ENCODE peak calls at places on chromosomes 4 and X, in eight cellular contexts. One of them, this sample, is unnamed.

GRCh38 chr4:140888059-140888458 is 131.9 kb upstream of the TBC1D9 start:
- DNase-seq in Caco-2: no peak
- DNase-seq in K562: no peak
- DNase-seq in ascending aorta: no peak
- DNase-seq in psoas muscle: no peak
- DNase-seq in neural progenitor cell: no peak
- DNase-seq in right cardiac atrium: no peak
- DNase-seq in CD4-positive, CD25-positive, alpha-beta regulatory T cell: no peak
- DNase-seq in this sample: no peak

GRCh38 chr4:76504613-76505465 is 69.8 kb downstream of the SHROOM3 start:
- DNase-seq in Caco-2: no peak
- DNase-seq in K562: peak; percentile 16
- DNase-seq in ascending aorta: no peak
- DNase-seq in psoas muscle: no peak
- DNase-seq in neural progenitor cell: peak; percentile 53
- DNase-seq in right cardiac atrium: no peak
- DNase-seq in CD4-positive, CD25-positive, alpha-beta regulatory T cell: peak; percentile 20
- DNase-seq in this sample: peak; percentile 23

GRCh38 chr4:105147226-105148151 is 813 bp downstream of the TET2 start:
- DNase-seq in Caco-2: no peak
- DNase-seq in K562: peak; percentile 26
- DNase-seq in ascending aorta: no peak
- DNase-seq in psoas muscle: no peak
- DNase-seq in neural progenitor cell: peak; percentile 58
- DNase-seq in right cardiac atrium: no peak
- DNase-seq in CD4-positive, CD25-positive, alpha-beta regulatory T cell: peak; percentile 37
- DNase-seq in this sample: peak; percentile 43

GRCh38 chr4:147638942-147639341 is 21.7 kb downstream of the TMEM184C start:
- DNase-seq in Caco-2: no peak
- DNase-seq in K562: no peak
- DNase-seq in ascending aorta: no peak
- DNase-seq in psoas muscle: no peak
- DNase-seq in neural progenitor cell: no peak
- DNase-seq in right cardiac atrium: no peak
- DNase-seq in CD4-positive, CD25-positive, alpha-beta regulatory T cell: no peak
- DNase-seq in this sample: no peak

GRCh38 chr4:36709986-36710385 is 428.6 kb downstream of the DTHD1 start:
- DNase-seq in Caco-2: no peak
- DNase-seq in K562: no peak
- DNase-seq in ascending aorta: no peak
- DNase-seq in psoas muscle: no peak
- DNase-seq in neural progenitor cell: no peak
- DNase-seq in right cardiac atrium: no peak
- DNase-seq in CD4-positive, CD25-positive, alpha-beta regulatory T cell: no peak
- DNase-seq in this sample: peak; percentile 11

GRCh38 chr4:78168029-78168428 is 110.9 kb downstream of the FRAS1 start:
- DNase-seq in Caco-2: no peak
- DNase-seq in K562: no peak
- DNase-seq in ascending aorta: no peak
- DNase-seq in psoas muscle: no peak
- DNase-seq in neural progenitor cell: peak; percentile 15
- DNase-seq in right cardiac atrium: no peak
- DNase-seq in CD4-positive, CD25-positive, alpha-beta regulatory T cell: no peak
- DNase-seq in this sample: peak; percentile 17

GRCh38 chr4:10697071-10697470 is 12.5 kb upstream of the CLNK start:
- DNase-seq in Caco-2: no peak
- DNase-seq in K562: no peak
- DNase-seq in ascending aorta: no peak
- DNase-seq in psoas muscle: no peak
- DNase-seq in neural progenitor cell: no peak
- DNase-seq in right cardiac atrium: no peak
- DNase-seq in CD4-positive, CD25-positive, alpha-beta regulatory T cell: no peak
- DNase-seq in this sample: no peak

GRCh38 chrX:68935362-68935761 is 106.5 kb downstream of the EFNB1 start:
- DNase-seq in Caco-2: no peak
- DNase-seq in K562: no peak
- DNase-seq in ascending aorta: no peak
- DNase-seq in psoas muscle: no peak
- DNase-seq in neural progenitor cell: no peak
- DNase-seq in right cardiac atrium: no peak
- DNase-seq in CD4-positive, CD25-positive, alpha-beta regulatory T cell: no peak
- DNase-seq in this sample: no peak

GRCh38 chr4:176883108-176883550 is 90.4 kb upstream of the VEGFC start:
- DNase-seq in Caco-2: no peak
- DNase-seq in K562: no peak
- DNase-seq in ascending aorta: no peak
- DNase-seq in psoas muscle: no peak
- DNase-seq in neural progenitor cell: no peak
- DNase-seq in right cardiac atrium: no peak
- DNase-seq in CD4-positive, CD25-positive, alpha-beta regulatory T cell: no peak
- DNase-seq in this sample: peak; percentile 18

GRCh38 chrX:69027181-69028005 is 137.9 kb downstream of the PJA1 start:
- DNase-seq in Caco-2: peak; percentile 40
- DNase-seq in K562: no peak
- DNase-seq in ascending aorta: no peak
- DNase-seq in psoas muscle: no peak
- DNase-seq in neural progenitor cell: no peak
- DNase-seq in right cardiac atrium: no peak
- DNase-seq in CD4-positive, CD25-positive, alpha-beta regulatory T cell: no peak
- DNase-seq in this sample: no peak

GRCh38 chr4:186032259-186032658 is 36.7 kb upstream of the TLR3 start:
- DNase-seq in Caco-2: no peak
- DNase-seq in K562: no peak
- DNase-seq in ascending aorta: no peak
- DNase-seq in psoas muscle: no peak
- DNase-seq in neural progenitor cell: no peak
- DNase-seq in right cardiac atrium: no peak
- DNase-seq in CD4-positive, CD25-positive, alpha-beta regulatory T cell: no peak
- DNase-seq in this sample: no peak

GRCh38 chr4:102311912-102312311 is 33.4 kb downstream of the SLC39A8 start:
- DNase-seq in Caco-2: no peak
- DNase-seq in K562: no peak
- DNase-seq in ascending aorta: no peak
- DNase-seq in psoas muscle: no peak
- DNase-seq in neural progenitor cell: no peak
- DNase-seq in right cardiac atrium: no peak
- DNase-seq in CD4-positive, CD25-positive, alpha-beta regulatory T cell: no peak
- DNase-seq in this sample: no peak

GRCh38 chr4:173185832-173186545 is 17.4 kb downstream of the GALNT7 start:
- DNase-seq in Caco-2: no peak
- DNase-seq in K562: no peak
- DNase-seq in ascending aorta: no peak
- DNase-seq in psoas muscle: no peak
- DNase-seq in neural progenitor cell: no peak
- DNase-seq in right cardiac atrium: no peak
- DNase-seq in CD4-positive, CD25-positive, alpha-beta regulatory T cell: no peak
- DNase-seq in this sample: no peak

GRCh38 chr4:173188648-173189047 is 20.0 kb downstream of the GALNT7 start:
- DNase-seq in Caco-2: no peak
- DNase-seq in K562: no peak
- DNase-seq in ascending aorta: no peak
- DNase-seq in psoas muscle: no peak
- DNase-seq in neural progenitor cell: no peak
- DNase-seq in right cardiac atrium: no peak
- DNase-seq in CD4-positive, CD25-positive, alpha-beta regulatory T cell: no peak
- DNase-seq in this sample: no peak

GRCh38 chr4:173192375-173193162 is 24.0 kb downstream of the GALNT7 start:
- DNase-seq in Caco-2: no peak
- DNase-seq in K562: no peak
- DNase-seq in ascending aorta: no peak
- DNase-seq in psoas muscle: no peak
- DNase-seq in neural progenitor cell: no peak
- DNase-seq in right cardiac atrium: no peak
- DNase-seq in CD4-positive, CD25-positive, alpha-beta regulatory T cell: no peak
- DNase-seq in this sample: no peak

GRCh38 chr4:173191623-173192041 is 23.0 kb downstream of the GALNT7 start:
- DNase-seq in Caco-2: no peak
- DNase-seq in K562: no peak
- DNase-seq in ascending aorta: no peak
- DNase-seq in psoas muscle: no peak
- DNase-seq in neural progenitor cell: no peak
- DNase-seq in right cardiac atrium: no peak
- DNase-seq in CD4-positive, CD25-positive, alpha-beta regulatory T cell: no peak
- DNase-seq in this sample: peak; percentile 26

DNA sequence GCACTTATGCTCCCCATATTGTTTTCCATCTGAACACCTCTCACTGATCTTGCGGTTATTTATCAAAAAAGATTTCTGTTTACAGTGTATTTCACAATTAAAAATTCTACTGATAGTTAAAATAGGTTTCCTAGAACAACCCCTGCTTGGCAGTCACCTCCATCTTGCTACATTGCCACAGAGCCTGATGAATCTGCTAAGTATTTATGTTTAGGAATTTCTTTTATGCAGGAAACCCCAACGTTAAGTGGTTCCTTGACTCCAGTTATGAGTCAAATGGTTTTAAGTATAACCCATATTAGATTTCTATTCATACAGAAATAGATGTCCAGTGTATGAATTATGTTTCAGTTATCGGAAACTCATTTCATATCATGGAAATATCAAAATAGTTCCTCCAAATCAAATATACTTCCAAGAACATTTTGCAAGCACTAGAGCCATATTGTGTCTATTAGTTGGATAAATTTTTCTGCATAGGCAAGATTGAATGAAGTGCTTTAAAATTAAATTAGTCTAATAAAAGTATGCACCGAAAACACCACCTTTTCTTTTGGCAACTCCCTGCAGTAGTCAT is 20.6 kb downstream of the GALNT7 start:
- DNase-seq in Caco-2: no peak
- DNase-seq in K562: no peak
- DNase-seq in ascending aorta: no peak
- DNase-seq in psoas muscle: no peak
- DNase-seq in neural progenitor cell: no peak
- DNase-seq in right cardiac atrium: no peak
- DNase-seq in CD4-positive, CD25-positive, alpha-beta regulatory T cell: no peak
- DNase-seq in this sample: no peak
- H3K4me1 ChIP-seq in Caco-2: peaks cover 11% of the 10 kb centered on the region
- H3K4me1 ChIP-seq in K562: peaks cover 6% of the 10 kb centered on the region
- H3K4me1 ChIP-seq in ascending aorta: peaks cover 8% of the 10 kb centered on the region
- H3K4me1 ChIP-seq in psoas muscle: no peaks in the 10 kb centered on the region
- H3K4me1 ChIP-seq in neural progenitor cell: peaks cover 5% of the 10 kb centered on the region
- H3K4me1 ChIP-seq in right cardiac atrium: no peaks in the 10 kb centered on the region
- H3K4me1 ChIP-seq in CD4-positive, CD25-positive, alpha-beta regulatory T cell: peaks cover 12% of the 10 kb centered on the region
- H3K4me1 ChIP-seq in this sample: peaks cover 10% of the 10 kb centered on the region

DNA sequence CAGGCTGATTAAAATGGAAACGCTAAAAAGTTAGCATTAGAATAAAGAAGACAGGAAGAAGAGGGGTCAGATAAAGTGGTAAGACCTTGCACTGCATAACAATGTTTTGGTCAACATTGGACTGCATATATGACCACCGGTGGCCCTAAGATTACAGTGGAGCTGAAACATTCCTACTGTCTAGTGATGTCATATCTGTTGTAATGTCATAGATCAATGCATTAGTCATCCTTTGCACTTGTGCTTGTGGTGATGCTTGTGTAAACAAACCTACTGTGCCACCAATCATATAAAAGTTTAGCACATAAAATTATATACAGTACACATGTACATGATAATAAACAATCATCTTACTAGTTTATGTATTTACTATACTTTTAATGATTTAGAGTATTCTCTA is 73.0 kb downstream of the TMEM165 start:
- DNase-seq in Caco-2: no peak
- DNase-seq in K562: no peak
- DNase-seq in ascending aorta: no peak
- DNase-seq in psoas muscle: no peak
- DNase-seq in neural progenitor cell: no peak
- DNase-seq in right cardiac atrium: no peak
- DNase-seq in CD4-positive, CD25-positive, alpha-beta regulatory T cell: no peak
- DNase-seq in this sample: peak; percentile 20
- H3K27me3 ChIP-seq in Caco-2: no peaks in the 10 kb centered on the region
- H3K27me3 ChIP-seq in K562: no peaks in the 10 kb centered on the region
- H3K27me3 ChIP-seq in ascending aorta: no peaks in the 10 kb centered on the region
- H3K27me3 ChIP-seq in psoas muscle: no peaks in the 10 kb centered on the region
- H3K27me3 ChIP-seq in neural progenitor cell: no peaks in the 10 kb centered on the region
- H3K27me3 ChIP-seq in right cardiac atrium: no peaks in the 10 kb centered on the region
- H3K27me3 ChIP-seq in CD4-positive, CD25-positive, alpha-beta regulatory T cell: no peaks in the 10 kb centered on the region
- H3K27me3 ChIP-seq in this sample: no peaks in the 10 kb centered on the region

GRCh38 chrX:23668335-23668734 is 1.0 kb downstream of the PRDX4 start:
- DNase-seq in Caco-2: no peak
- DNase-seq in K562: no peak
- DNase-seq in ascending aorta: no peak
- DNase-seq in psoas muscle: no peak
- DNase-seq in neural progenitor cell: no peak
- DNase-seq in right cardiac atrium: no peak
- DNase-seq in CD4-positive, CD25-positive, alpha-beta regulatory T cell: no peak
- DNase-seq in this sample: no peak
- H3K4me3 ChIP-seq in Caco-2: peak overlapping the region; percentile 62
- H3K4me3 ChIP-seq in K562: peak overlapping the region; percentile 48
- H3K4me3 ChIP-seq in ascending aorta: peak overlapping the region; percentile 61
- H3K4me3 ChIP-seq in psoas muscle: peak overlapping the region; percentile 74
- H3K4me3 ChIP-seq in neural progenitor cell: peak overlapping the region; percentile 58
- H3K4me3 ChIP-seq in right cardiac atrium: peak overlapping the region; percentile 82
- H3K4me3 ChIP-seq in CD4-positive, CD25-positive, alpha-beta regulatory T cell: peak overlapping the region; percentile 82
- H3K4me3 ChIP-seq in this sample: peak overlapping the region; percentile 85

GRCh38 chrX:154800508-154801207 is 4.6 kb downstream of the MPP1 start:
- DNase-seq in Caco-2: no peak
- DNase-seq in K562: no peak
- DNase-seq in ascending aorta: no peak
- DNase-seq in psoas muscle: no peak
- DNase-seq in neural progenitor cell: no peak
- DNase-seq in right cardiac atrium: no peak
- DNase-seq in CD4-positive, CD25-positive, alpha-beta regulatory T cell: no peak
- DNase-seq in this sample: no peak
- H3K4me1 ChIP-seq in Caco-2: peaks cover 39% of the 10 kb centered on the region
- H3K4me1 ChIP-seq in K562: peaks cover 21% of the 10 kb centered on the region
- H3K4me1 ChIP-seq in ascending aorta: no peaks in the 10 kb centered on the region
- H3K4me1 ChIP-seq in psoas muscle: peaks cover 11% of the 10 kb centered on the region
- H3K4me1 ChIP-seq in neural progenitor cell: no peaks in the 10 kb centered on the region
- H3K4me1 ChIP-seq in right cardiac atrium: peaks cover 2% of the 10 kb centered on the region
- H3K4me1 ChIP-seq in CD4-positive, CD25-positive, alpha-beta regulatory T cell: peaks cover 16% of the 10 kb centered on the region
- H3K4me1 ChIP-seq in this sample: peaks cover 10% of the 10 kb centered on the region

GRCh38 chr4:15778191-15778741 is at the start of gene CD38:
- DNase-seq in Caco-2: no peak
- DNase-seq in K562: no peak
- DNase-seq in ascending aorta: no peak
- DNase-seq in psoas muscle: peak; percentile 33
- DNase-seq in neural progenitor cell: peak; percentile 55
- DNase-seq in right cardiac atrium: peak; percentile 56
- DNase-seq in CD4-positive, CD25-positive, alpha-beta regulatory T cell: peak; percentile 20
- DNase-seq in this sample: no peak
- H3K27me3 ChIP-seq in Caco-2: no peaks in the 10 kb centered on the region
- H3K27me3 ChIP-seq in K562: peaks cover 24% of the 10 kb centered on the region
- H3K27me3 ChIP-seq in ascending aorta: no peaks in the 10 kb centered on the region
- H3K27me3 ChIP-seq in psoas muscle: no peaks in the 10 kb centered on the region
- H3K27me3 ChIP-seq in neural progenitor cell: peaks cover 70% of the 10 kb centered on the region
- H3K27me3 ChIP-seq in right cardiac atrium: no peaks in the 10 kb centered on the region
- H3K27me3 ChIP-seq in CD4-positive, CD25-positive, alpha-beta regulatory T cell: peaks cover 6% of the 10 kb centered on the region
- H3K27me3 ChIP-seq in this sample: no peaks in the 10 kb centered on the region

GRCh38 chr4:94758700-94759399 is 1.1 kb downstream of the BMPR1B start:
- DNase-seq in Caco-2: no peak
- DNase-seq in K562: no peak
- DNase-seq in ascending aorta: no peak
- DNase-seq in psoas muscle: no peak
- DNase-seq in neural progenitor cell: peak; percentile 48
- DNase-seq in right cardiac atrium: no peak
- DNase-seq in CD4-positive, CD25-positive, alpha-beta regulatory T cell: no peak
- DNase-seq in this sample: peak; percentile 25
- H3K4me3 ChIP-seq in Caco-2: peak overlapping the region; percentile 56
- H3K4me3 ChIP-seq in K562: no peak overlapping the region
- H3K4me3 ChIP-seq in ascending aorta: peak overlapping the region; percentile 76
- H3K4me3 ChIP-seq in psoas muscle: peak overlapping the region; percentile 75
- H3K4me3 ChIP-seq in neural progenitor cell: peak overlapping the region; percentile 53
- H3K4me3 ChIP-seq in right cardiac atrium: peak overlapping the region; percentile 80
- H3K4me3 ChIP-seq in CD4-positive, CD25-positive, alpha-beta regulatory T cell: no peak overlapping the region
- H3K4me3 ChIP-seq in this sample: peak overlapping the region; percentile 73